ENCODE peak calls at places on chromosomes 5 and 9, in nine cellular contexts. M is cardiac muscle cell, C is astrocyte of the spinal cord, S is tibial artery, Y is mammary epithelial cell, A is GM13976, L is brain microvascular endothelial cell, P is AG10803, Z is endothelial cell. T is an unnamed sample.

GRCh38 chr9:93111001-93111370 is 15.0 kb downstream of the CARD19 start:
- DNase-seq in M (no peak), C (no peak), S (peak), Y (no peak), A (no peak), L (no peak), P (no peak), Z (no peak), T (no peak)

GRCh38 chr9:89428901-89429890 is 68.7 kb downstream of the SEMA4D start:
- DNase-seq in M (no peak), C (no peak), S (no peak), Y (no peak), A (peak), L (no peak), P (no peak), Z (peak), T (peak)

GRCh38 chr9:110133608-110134214 is 74.2 kb downstream of the C9orf152 start:
- DNase-seq in M (peak), C (peak), S (no peak), Y (peak), A (no peak), L (peak), P (peak), Z (no peak), T (no peak)

GRCh38 chr5:179623906-179624741 is 653 bp upstream of the HNRNPH1 start:
- DNase-seq in M (peak), C (peak), S (peak), Y (peak), A (peak), L (peak), P (peak), Z (no peak), T (peak)

GRCh38 chr5:138032028-138032571 is 779 bp downstream of the FAM13B start:
- DNase-seq in M (peak), C (no peak), S (peak), Y (peak), A (peak), L (peak), P (peak), Z (no peak), T (peak)

GRCh38 chr5:147306351-147306750 is 71.5 kb downstream of the STK32A start:
- DNase-seq in M (no peak), C (no peak), S (no peak), Y (no peak), A (no peak), L (no peak), P (no peak), Z (no peak), T (no peak)

GRCh38 chr5:80998590-80998979 is 38.4 kb downstream of the RASGRF2 start:
- DNase-seq in M (peak), C (no peak), S (no peak), Y (no peak), A (no peak), L (no peak), P (no peak), Z (no peak), T (peak)

GRCh38 chr9:136095028-136095494 is at the start of gene NACC2:
- DNase-seq in M (peak), C (peak), S (peak), Y (peak), A (no peak), L (peak), P (peak), Z (peak), T (no peak)

GRCh38 chr5:181185560-181185959 is 19.4 kb downstream of the TRIM7 start:
- DNase-seq in M (no peak), C (no peak), S (no peak), Y (no peak), A (no peak), L (no peak), P (no peak), Z (no peak), T (no peak)

GRCh38 chr5:144195443-144195842 is 24.8 kb downstream of the KCTD16 start:
- DNase-seq in M (no peak), C (no peak), S (no peak), Y (no peak), A (no peak), L (no peak), P (no peak), Z (no peak), T (no peak)

GRCh38 chr5:104186510-104186909 is 623.9 kb upstream of the NUDT12 start:
- DNase-seq in M (no peak), C (no peak), S (no peak), Y (no peak), A (no peak), L (no peak), P (no peak), Z (no peak), T (no peak)

GRCh38 chr5:10329808-10330481 is 22.2 kb upstream of the CMBL start:
- DNase-seq in M (peak), C (peak), S (peak), Y (no peak), A (no peak), L (no peak), P (peak), Z (no peak), T (no peak)

GRCh38 chr9:125233678-125234077 is 7.5 kb downstream of the HSPA5 start:
- DNase-seq in M (peak), C (peak), S (no peak), Y (peak), A (no peak), L (peak), P (peak), Z (no peak), T (no peak)

GRCh38 chr9:95181226-95181818 is 136.2 kb downstream of the FANCC start:
- DNase-seq in M (peak), C (peak), S (no peak), Y (no peak), A (peak), L (no peak), P (peak), Z (no peak), T (no peak)

GRCh38 chr5:39175273-39175955 is 43.9 kb downstream of the FYB1 start:
- DNase-seq in M (no peak), C (no peak), S (no peak), Y (no peak), A (no peak), L (no peak), P (no peak), Z (no peak), T (peak)

GRCh38 chr5:64632251-64632650 is 58.1 kb upstream of the SHISAL2B start:
- DNase-seq in M (no peak), C (peak), S (no peak), Y (no peak), A (no peak), L (peak), P (no peak), Z (no peak), T (no peak)

GRCh38 chr5:64637144-64637543 is 53.2 kb upstream of the SHISAL2B start:
- DNase-seq in M (no peak), C (no peak), S (no peak), Y (peak), A (no peak), L (no peak), P (peak), Z (no peak), T (peak)

GRCh38 chr5:64637837-64638443 is 52.4 kb upstream of the SHISAL2B start:
- DNase-seq in M (no peak), C (no peak), S (no peak), Y (no peak), A (no peak), L (no peak), P (no peak), Z (no peak), T (no peak)

GRCh38 chr5:64635056-64635686 is 55.1 kb upstream of the SHISAL2B start:
- DNase-seq in M (peak), C (peak), S (no peak), Y (peak), A (peak), L (no peak), P (peak), Z (no peak), T (no peak)
- TF ChIP-seq CTCF in M (peak), C (peak), S (peak), Y (peak), A (peak), L (peak), P (peak), Z (peak), T (peak)

DNA sequence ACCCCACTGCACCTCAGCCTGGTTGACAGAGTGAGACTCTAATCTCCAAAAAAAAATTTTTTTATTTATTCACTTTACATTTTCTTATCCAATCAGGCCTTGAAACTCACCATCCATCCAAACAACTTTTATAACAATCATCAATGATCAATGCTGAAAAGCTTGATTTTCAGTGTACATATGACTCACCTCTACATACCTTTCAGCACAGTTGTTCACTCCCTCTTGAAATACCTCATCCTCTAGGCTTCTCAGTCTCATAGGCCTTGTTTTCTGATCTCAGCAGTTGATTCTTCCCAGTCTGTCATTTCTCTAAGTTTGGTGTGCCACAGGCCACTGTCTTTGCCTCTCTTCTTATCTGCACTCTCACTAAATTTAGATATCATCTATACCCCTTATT is 36.2 kb downstream of the GRIN3A start:
- DNase-seq in M (no peak), C (no peak), S (no peak), Y (peak), A (no peak), L (no peak), P (no peak), Z (no peak), T (no peak)
- TF ChIP-seq CTCF in M (no peak), C (no peak), S (no peak), Y (no peak), A (no peak), L (no peak), P (no peak), Z (no peak), T (no peak)

GRCh38 chr5:149474198-149474597 is 77.0 kb downstream of the CSNK1A1 start:
- DNase-seq in M (no peak), C (no peak), S (peak), Y (peak), A (no peak), L (no peak), P (no peak), Z (no peak), T (no peak)
- TF ChIP-seq CTCF in M (no peak), C (no peak), S (no peak), Y (peak), A (no peak), L (no peak), P (no peak), Z (no peak), T (no peak)

DNA sequence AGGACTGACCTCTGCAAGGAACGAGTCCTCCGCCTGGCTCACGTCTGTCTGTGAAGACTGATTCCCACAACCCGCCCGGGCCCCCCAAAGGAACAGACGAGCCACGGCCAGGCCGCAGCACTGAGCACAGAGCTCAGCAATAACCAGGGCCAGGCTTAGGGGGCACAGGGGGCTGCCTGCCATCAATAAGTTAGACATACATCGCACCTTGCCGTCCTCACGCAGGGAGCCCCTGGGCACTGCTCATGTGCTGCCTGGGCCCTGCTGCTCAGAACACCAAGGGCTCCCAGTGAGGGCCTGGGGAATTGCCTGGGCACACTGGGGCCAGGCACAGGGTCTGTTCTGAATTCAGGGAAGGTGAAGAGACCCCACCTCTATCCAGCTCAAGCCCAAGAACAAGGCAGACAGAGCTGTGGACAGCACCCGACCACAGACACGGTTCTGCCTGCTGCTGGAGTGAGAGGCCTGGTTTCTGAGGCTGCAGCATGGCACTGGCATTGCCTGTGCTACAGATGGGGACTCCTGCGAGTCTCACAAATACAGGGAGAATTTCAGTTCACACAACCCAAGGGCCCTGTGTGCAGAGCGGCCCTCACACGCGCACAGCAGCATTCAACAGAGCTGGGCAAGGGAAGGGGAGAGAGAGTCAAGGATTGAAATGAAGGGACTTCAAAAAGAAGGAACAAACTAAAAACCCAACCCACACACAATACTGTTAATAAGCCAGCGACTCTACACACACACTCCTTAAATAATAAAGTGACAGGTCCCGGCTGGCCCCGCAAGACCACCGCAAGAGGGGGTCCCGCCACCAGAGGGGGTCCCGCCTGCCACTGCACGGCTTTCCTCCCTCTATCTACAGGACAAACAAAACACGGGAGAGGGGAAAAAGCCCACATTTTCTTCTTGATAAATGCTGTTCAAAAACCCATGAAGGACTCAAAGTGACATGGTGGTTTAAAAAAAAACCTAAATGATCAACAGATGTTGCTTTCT is 32.0 kb downstream of the PRRT1B start:
- DNase-seq in M (no peak), C (no peak), S (no peak), Y (no peak), A (no peak), L (no peak), P (no peak), Z (no peak), T (no peak)
- TF ChIP-seq CTCF in M (no peak), C (no peak), S (no peak), Y (no peak), A (no peak), L (no peak), P (no peak), Z (no peak), T (no peak)

GRCh38 chr9:127049044-127049443 is 73.4 kb downstream of the ANGPTL2 start:
- DNase-seq in M (peak), C (peak), S (peak), Y (peak), A (no peak), L (peak), P (peak), Z (peak), T (peak)
- TF ChIP-seq CTCF in M (peak), C (peak), S (peak), Y (peak), A (no peak), L (peak), P (peak), Z (no peak), T (no peak)

GRCh38 chr5:115548683-115549082 is 4.1 kb upstream of the FEM1C start:
- DNase-seq in M (no peak), C (no peak), S (no peak), Y (no peak), A (no peak), L (no peak), P (no peak), Z (no peak), T (no peak)

GRCh38 chr5:115545065-115545882 is 699 bp upstream of the FEM1C start:
- DNase-seq in M (no peak), C (no peak), S (no peak), Y (no peak), A (no peak), L (no peak), P (no peak), Z (no peak), T (no peak)

GRCh38 chr5:115553082-115553481 is 8.5 kb upstream of the FEM1C start:
- DNase-seq in M (no peak), C (no peak), S (no peak), Y (no peak), A (no peak), L (no peak), P (no peak), Z (no peak), T (no peak)

GRCh38 chr5:115551415-115551814 is 6.8 kb upstream of the FEM1C start:
- DNase-seq in M (no peak), C (no peak), S (no peak), Y (peak), A (no peak), L (peak), P (peak), Z (no peak), T (no peak)

DNA sequence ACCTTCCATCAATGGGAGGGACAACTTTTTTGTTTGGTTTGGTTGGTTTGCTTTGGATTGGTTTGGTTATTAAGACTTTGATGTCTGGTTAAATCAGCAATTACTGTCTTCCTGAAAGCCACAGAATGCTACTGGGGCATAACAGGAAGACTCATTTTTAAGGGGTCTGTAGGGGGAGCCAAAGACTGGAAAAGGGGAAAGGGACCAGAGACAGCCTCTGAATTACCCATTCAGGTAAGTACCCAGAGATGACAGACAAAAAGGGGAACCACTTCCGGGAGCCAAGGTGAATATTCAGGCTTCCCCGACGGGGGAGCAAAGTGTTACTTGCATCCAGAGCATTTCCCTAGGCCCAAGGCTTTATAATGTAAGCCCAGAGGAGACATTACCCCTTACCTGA is 4.6 kb upstream of the FEM1C start:
- DNase-seq in M (no peak), C (no peak), S (no peak), Y (no peak), A (peak), L (no peak), P (no peak), Z (peak), T (peak)
- TF ChIP-seq CTCF in M (peak), C (peak), S (no peak), Y (peak), A (peak), L (peak), P (no peak), Z (peak), T (no peak)